ENCODE peak calls at places on chromosomes 12 and 14, in five cellular contexts. J is GM23338, Z is PC-3, A is PC-9, R is SK-N-SH. Q is an unnamed sample.

GRCh38 chr12:111204684-111205305 is 164.1 kb downstream of the PHETA1 start:
- DNase-seq in A (no peak), Z (no peak), R (no peak), J (no peak), Q (no peak)

GRCh38 chr12:118418385-118419057 is 42.2 kb downstream of the SUDS3 start:
- DNase-seq in J (no peak), Z (peak; percentile 61), R (no peak), A (no peak), Q (no peak)

GRCh38 chr14:64953310-64953654 is 10.7 kb upstream of the GPX2 start:
- DNase-seq in Z (no peak), R (no peak), J (no peak), A (no peak), Q (no peak)

GRCh38 chr12:29741342-29742241 is 42.1 kb downstream of the TMTC1 start:
- DNase-seq in A (no peak), R (no peak), J (no peak), Z (no peak), Q (no peak)

GRCh38 chr12:105852958-105853357 is 285.8 kb downstream of the NUAK1 start:
- DNase-seq in J (no peak), A (no peak), R (no peak), Z (no peak), Q (no peak)

GRCh38 chr14:70753518-70753953 is 55.8 kb downstream of the MAP3K9 start:
- DNase-seq in A (no peak), J (no peak), R (no peak), Z (peak; percentile 52), Q (no peak)

GRCh38 chr12:101076940-101077351 is 133.1 kb downstream of the SLC5A8 start:
- DNase-seq in J (no peak), R (no peak), Z (no peak), A (no peak), Q (no peak)

GRCh38 chr14:96746101-96746500 is 51.1 kb upstream of the VRK1 start:
- DNase-seq in R (no peak), A (no peak), Z (no peak), J (no peak), Q (no peak)

GRCh38 chr12:304815-305214 is 42.2 kb upstream of the SLC6A13 start:
- DNase-seq in R (no peak), A (no peak), Z (peak; percentile 12), J (no peak), Q (no peak)

GRCh38 chr14:68011629-68012028 is 192.1 kb downstream of the RAD51B start:
- DNase-seq in J (no peak), R (no peak), A (no peak), Z (no peak), Q (no peak)

GRCh38 chr12:92020983-92021664 is 124.5 kb downstream of the BTG1 start:
- DNase-seq in Z (no peak), A (no peak), J (peak; percentile 9), R (no peak), Q (no peak)

GRCh38 chr12:117189725-117190209 is 503 bp downstream of the FBXO21 start:
- DNase-seq in J (peak; percentile 66), A (peak; percentile 22), R (peak; percentile 81), Z (peak; percentile 36), Q (peak; percentile 62)

GRCh38 chr14:97924922-97925613 is 1127.9 kb downstream of the VRK1 start:
- DNase-seq in Z (no peak), A (no peak), J (no peak), R (no peak), Q (no peak)

GRCh38 chr12:112916270-112916669 is 9.5 kb downstream of the OAS1 start:
- DNase-seq in A (no peak), Z (peak; percentile 80), R (no peak), J (no peak), Q (no peak)

GRCh38 chr14:52060080-52060479 is 8.8 kb downstream of the NID2 start:
- DNase-seq in J (no peak), A (no peak), R (no peak), Z (no peak), Q (no peak)

GRCh38 chr14:52064174-52064573 is 4.7 kb downstream of the NID2 start:
- DNase-seq in A (no peak), J (no peak), Z (no peak), R (no peak), Q (no peak)

GRCh38 chr14:52061380-52061779 is 7.5 kb downstream of the NID2 start:
- DNase-seq in R (no peak), A (no peak), J (no peak), Z (no peak), Q (no peak)

GRCh38 chr14:52061890-52062289 is 7.0 kb downstream of the NID2 start:
- DNase-seq in J (peak; percentile 31), Z (no peak), A (no peak), R (no peak), Q (no peak)

DNA sequence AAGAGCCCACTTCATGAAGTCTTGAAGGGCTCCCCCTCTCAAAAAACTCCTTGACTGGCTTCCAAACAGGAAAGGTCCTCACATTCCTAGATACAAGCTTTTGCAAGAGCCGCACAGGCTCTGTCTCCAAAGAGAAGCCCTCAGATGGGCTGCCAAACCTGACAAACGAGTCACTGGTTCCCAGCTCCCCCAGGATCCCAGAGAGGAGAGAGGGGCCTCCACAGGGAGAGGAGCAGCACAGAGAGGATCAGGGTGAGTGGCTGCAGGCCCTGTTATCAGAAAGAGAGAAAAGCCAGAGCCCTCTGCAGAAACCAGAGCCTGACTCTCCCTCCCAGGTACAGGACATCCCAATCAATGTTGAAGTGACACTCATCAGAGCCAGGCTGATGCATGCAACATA is 5.8 kb downstream of the NID2 start:
- DNase-seq in R (peak; percentile 55), Z (no peak), J (peak; percentile 30), A (peak; percentile 8), Q (no peak)
- H3K9me2 ChIP-seq in R (no peaks in the 10 kb centered on the region), Z (no peaks in the 10 kb centered on the region), J (peaks cover 5% of the 10 kb centered on the region), A (no peaks in the 10 kb centered on the region), Q (no peaks in the 10 kb centered on the region)

DNA sequence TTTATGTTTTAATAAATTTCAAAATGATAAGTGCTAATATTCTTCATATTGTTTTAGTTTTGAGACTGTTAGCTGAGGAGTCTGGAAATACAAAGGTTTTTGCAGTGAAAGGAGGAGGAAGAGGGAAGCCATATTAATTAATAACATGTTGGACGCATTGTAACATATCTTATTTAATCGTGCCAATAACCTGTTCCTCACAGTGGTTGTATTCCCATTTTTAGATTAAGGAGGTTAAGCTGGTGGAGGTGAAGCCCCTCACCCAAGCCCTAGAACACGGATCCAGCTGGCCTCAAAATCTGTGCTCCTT is 92.4 kb downstream of the EML1 start:
- DNase-seq in A (no peak), J (no peak), Z (no peak), R (no peak), Q (no peak)
- TF ChIP-seq CTCF in A (no peak), J (no peak), Z (no peak), R (no peak), Q (peak; percentile 58)

GRCh38 chr12:12511021-12511783 is 51.5 kb downstream of the DUSP16 start:
- DNase-seq in R (no peak), J (no peak), A (no peak), Z (peak; percentile 4), Q (no peak)
- H3K4me1 ChIP-seq in R (peaks cover 63% of the 10 kb centered on the region), J (peaks cover 42% of the 10 kb centered on the region), A (no peaks in the 10 kb centered on the region), Z (peaks cover 15% of the 10 kb centered on the region), Q (peaks cover 4% of the 10 kb centered on the region)

GRCh38 chr12:4177257-4177656 is 96.3 kb upstream of the CCND2 start:
- DNase-seq in R (no peak), A (no peak), J (no peak), Z (no peak), Q (no peak)
- H3K9me2 ChIP-seq in R (no peaks in the 10 kb centered on the region), A (no peaks in the 10 kb centered on the region), J (no peaks in the 10 kb centered on the region), Z (no peaks in the 10 kb centered on the region), Q (no peaks in the 10 kb centered on the region)

DNA sequence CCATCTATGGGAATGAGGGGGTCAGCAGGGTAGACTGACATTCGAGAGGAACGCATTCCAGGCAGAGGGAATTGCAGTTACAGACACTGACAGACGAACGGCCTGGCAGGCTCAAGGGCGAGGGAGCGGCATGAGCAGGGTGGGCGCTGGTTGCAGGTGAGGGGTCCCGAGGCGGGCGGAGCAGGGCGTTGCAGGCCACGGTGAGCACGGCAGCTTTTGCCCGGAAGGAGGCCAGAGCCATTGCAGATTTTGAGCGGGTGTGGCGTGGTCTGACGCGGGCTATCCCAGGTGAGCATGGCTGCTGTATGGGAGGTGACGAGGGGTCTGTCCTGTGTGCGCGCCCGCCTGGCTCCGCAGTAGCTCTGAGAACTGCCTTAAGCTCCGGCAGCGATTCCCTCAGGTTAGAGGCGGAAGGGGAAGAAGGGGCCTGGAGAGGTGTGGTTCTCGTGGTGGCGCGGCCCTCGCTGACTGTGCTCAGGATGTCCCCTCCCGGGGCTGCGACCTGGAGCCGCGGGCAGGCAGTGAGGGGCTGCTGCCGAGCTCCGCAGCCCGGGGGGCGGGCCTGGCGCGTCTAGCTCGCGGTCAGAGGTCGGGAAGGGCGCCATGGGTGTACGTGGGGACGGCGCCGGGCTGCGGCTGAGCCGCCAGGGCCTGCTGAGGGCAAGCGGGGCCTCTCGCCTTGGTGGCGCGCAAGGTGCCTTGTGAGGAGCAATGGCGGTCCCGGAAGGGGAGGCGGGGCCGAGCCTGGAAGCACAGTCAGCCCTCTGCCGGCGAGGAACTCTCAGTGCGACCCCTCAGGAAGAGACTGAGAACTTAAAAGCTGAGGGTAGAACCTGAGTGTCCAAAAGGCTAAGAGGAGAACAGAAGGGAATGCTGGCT is 177.1 kb downstream of the CACNA1C start:
- DNase-seq in R (no peak), J (peak; percentile 78), A (no peak), Z (no peak), Q (no peak)
- TF ChIP-seq CTCF in R (no peak), J (no peak), A (no peak), Z (no peak), Q (no peak)

DNA sequence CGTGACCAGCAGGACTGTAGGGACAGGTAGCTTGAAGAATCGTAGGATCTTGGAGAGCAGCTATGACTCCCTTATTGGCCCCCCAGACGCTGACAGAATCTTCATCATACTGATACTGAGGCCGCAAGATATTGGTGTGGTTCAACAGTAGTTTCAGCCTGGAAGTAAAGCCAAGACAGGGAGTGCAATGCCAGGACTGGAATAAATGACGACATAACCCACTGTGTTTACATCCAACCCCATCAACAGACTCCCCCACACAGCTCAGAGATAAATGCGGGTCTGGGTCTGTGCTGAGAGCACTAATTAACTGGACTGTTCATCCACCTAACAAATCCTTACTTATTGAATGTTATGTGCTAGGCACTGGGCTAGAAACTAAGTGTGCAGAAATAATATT is 16.6 kb downstream of the NOXRED1 start:
- DNase-seq in Z (no peak), J (no peak), R (no peak), A (no peak), Q (no peak)
- H3K4me1 ChIP-seq in Z (peaks cover 7% of the 10 kb centered on the region), J (no peaks in the 10 kb centered on the region), R (no peaks in the 10 kb centered on the region), A (peaks cover 7% of the 10 kb centered on the region), Q (no peaks in the 10 kb centered on the region)

Q was measured in OCI-LY7.